ENCODE peak calls at places on chromosomes 11 and 22, in six cellular contexts. One of them, this sample, is unnamed.

GRCh38 chr22:44091021-44091721 is 67.1 kb downstream of the PARVB start:
- DNase-seq in fibroblast of mammary gland: peak
- DNase-seq in AG10803: no peak
- DNase-seq in brain microvascular endothelial cell: peak
- DNase-seq in A549: peak
- DNase-seq in BE2C: peak
- DNase-seq in this sample: no peak

GRCh38 chr11:78101073-78101472 is 21.4 kb upstream of the NDUFC2 start:
- DNase-seq in fibroblast of mammary gland: no peak
- DNase-seq in A549: no peak
- DNase-seq in brain microvascular endothelial cell: no peak
- DNase-seq in BE2C: no peak
- DNase-seq in AG10803: no peak
- DNase-seq in this sample: no peak

GRCh38 chr11:34570584-34570983 is 50.3 kb upstream of the EHF start:
- DNase-seq in fibroblast of mammary gland: peak
- DNase-seq in brain microvascular endothelial cell: no peak
- DNase-seq in A549: no peak
- DNase-seq in BE2C: no peak
- DNase-seq in AG10803: no peak
- DNase-seq in this sample: peak

GRCh38 chr22:49439373-49439772 is 388.3 kb downstream of the BRD1 start:
- DNase-seq in AG10803: no peak
- DNase-seq in A549: no peak
- DNase-seq in fibroblast of mammary gland: no peak
- DNase-seq in brain microvascular endothelial cell: no peak
- DNase-seq in BE2C: no peak
- DNase-seq in this sample: no peak

GRCh38 chr22:41217553-41218157 is 12.5 kb downstream of the L3MBTL2 start:
- DNase-seq in A549: no peak
- DNase-seq in brain microvascular endothelial cell: peak
- DNase-seq in AG10803: peak
- DNase-seq in BE2C: peak
- DNase-seq in fibroblast of mammary gland: peak
- DNase-seq in this sample: no peak

GRCh38 chr11:59573216-59573615 is 42.4 kb downstream of the OSBP start:
- DNase-seq in AG10803: peak
- DNase-seq in BE2C: no peak
- DNase-seq in A549: no peak
- DNase-seq in fibroblast of mammary gland: peak
- DNase-seq in brain microvascular endothelial cell: peak
- DNase-seq in this sample: peak

GRCh38 chr22:27552863-27553262 is 248.7 kb downstream of the MN1 start:
- DNase-seq in brain microvascular endothelial cell: no peak
- DNase-seq in A549: no peak
- DNase-seq in fibroblast of mammary gland: no peak
- DNase-seq in AG10803: no peak
- DNase-seq in BE2C: no peak
- DNase-seq in this sample: no peak

GRCh38 chr11:57402188-57403066 is 12.0 kb upstream of the PRG2 start:
- DNase-seq in fibroblast of mammary gland: no peak
- DNase-seq in brain microvascular endothelial cell: no peak
- DNase-seq in AG10803: no peak
- DNase-seq in A549: peak
- DNase-seq in BE2C: no peak
- DNase-seq in this sample: no peak

GRCh38 chr22:43090130-43090789 is 1.1 kb upstream of the TTLL1 start:
- DNase-seq in fibroblast of mammary gland: peak
- DNase-seq in A549: peak
- DNase-seq in brain microvascular endothelial cell: peak
- DNase-seq in BE2C: peak
- DNase-seq in AG10803: peak
- DNase-seq in this sample: peak

GRCh38 chr11:19326499-19326898 is 85.8 kb upstream of the E2F8 start:
- DNase-seq in A549: peak
- DNase-seq in brain microvascular endothelial cell: no peak
- DNase-seq in BE2C: no peak
- DNase-seq in fibroblast of mammary gland: peak
- DNase-seq in AG10803: peak
- DNase-seq in this sample: no peak

GRCh38 chr11:26987726-26988125 is 6.2 kb upstream of the FIBIN start:
- DNase-seq in A549: no peak
- DNase-seq in fibroblast of mammary gland: no peak
- DNase-seq in brain microvascular endothelial cell: no peak
- DNase-seq in BE2C: no peak
- DNase-seq in AG10803: no peak
- DNase-seq in this sample: no peak
- TF ChIP-seq CTCF in A549: no peak
- TF ChIP-seq CTCF in fibroblast of mammary gland: no peak
- TF ChIP-seq CTCF in brain microvascular endothelial cell: no peak
- TF ChIP-seq CTCF in BE2C: no peak
- TF ChIP-seq CTCF in AG10803: no peak
- TF ChIP-seq CTCF in this sample: no peak

GRCh38 chr11:73757598-73757997 is 3.3 kb downstream of the RAB6A start:
- DNase-seq in fibroblast of mammary gland: peak
- DNase-seq in A549: no peak
- DNase-seq in AG10803: no peak
- DNase-seq in brain microvascular endothelial cell: no peak
- DNase-seq in BE2C: no peak
- DNase-seq in this sample: no peak

GRCh38 chr11:73760680-73761402 is at the start of gene RAB6A:
- DNase-seq in BE2C: peak
- DNase-seq in AG10803: peak
- DNase-seq in A549: peak
- DNase-seq in brain microvascular endothelial cell: peak
- DNase-seq in fibroblast of mammary gland: peak
- DNase-seq in this sample: peak

GRCh38 chr11:73760066-73760679 is 701 bp downstream of the RAB6A start:
- DNase-seq in BE2C: peak
- DNase-seq in A549: peak
- DNase-seq in brain microvascular endothelial cell: no peak
- DNase-seq in fibroblast of mammary gland: peak
- DNase-seq in AG10803: peak
- DNase-seq in this sample: no peak

GRCh38 chr11:73759520-73760065 is 1.3 kb downstream of the RAB6A start:
- DNase-seq in brain microvascular endothelial cell: no peak
- DNase-seq in A549: peak
- DNase-seq in BE2C: no peak
- DNase-seq in fibroblast of mammary gland: peak
- DNase-seq in AG10803: peak
- DNase-seq in this sample: peak

GRCh38 chr11:73758451-73758850 is 2.4 kb downstream of the RAB6A start:
- DNase-seq in BE2C: no peak
- DNase-seq in brain microvascular endothelial cell: no peak
- DNase-seq in A549: no peak
- DNase-seq in fibroblast of mammary gland: no peak
- DNase-seq in AG10803: no peak
- DNase-seq in this sample: no peak
- H3K4me3 ChIP-seq in BE2C: peak
- H3K4me3 ChIP-seq in brain microvascular endothelial cell: peak
- H3K4me3 ChIP-seq in A549: no peak
- H3K4me3 ChIP-seq in fibroblast of mammary gland: no peak
- H3K4me3 ChIP-seq in AG10803: peak
- H3K4me3 ChIP-seq in this sample: peak

GRCh38 chr11:23632293-23632692 is 772.0 kb upstream of the CCDC179 start:
- DNase-seq in A549: no peak
- DNase-seq in AG10803: no peak
- DNase-seq in BE2C: no peak
- DNase-seq in brain microvascular endothelial cell: no peak
- DNase-seq in fibroblast of mammary gland: no peak
- DNase-seq in this sample: no peak
- TF ChIP-seq CTCF in A549: no peak
- TF ChIP-seq CTCF in AG10803: no peak
- TF ChIP-seq CTCF in BE2C: no peak
- TF ChIP-seq CTCF in brain microvascular endothelial cell: no peak
- TF ChIP-seq CTCF in fibroblast of mammary gland: no peak
- TF ChIP-seq CTCF in this sample: no peak

DNA sequence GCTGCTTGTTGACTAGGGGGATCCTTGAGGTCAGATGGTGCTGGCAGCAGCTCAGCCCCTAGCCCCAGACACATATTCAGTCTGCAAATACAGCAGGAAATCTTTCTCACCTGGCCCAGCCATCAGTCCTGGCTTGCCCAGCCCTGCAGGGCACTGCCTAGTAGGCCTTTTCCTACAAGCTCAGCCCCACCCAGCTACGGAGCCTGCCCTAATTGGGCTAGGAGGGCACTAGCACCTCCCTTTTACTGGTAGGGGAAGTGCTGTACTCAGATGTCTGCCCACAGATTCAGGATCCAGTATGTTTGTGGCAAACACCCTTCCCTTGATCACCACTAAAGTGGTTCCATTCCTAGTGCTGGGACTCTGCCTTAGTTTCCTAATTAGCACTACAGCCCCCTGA is 257.1 kb upstream of the CADM1 start:
- DNase-seq in AG10803: no peak
- DNase-seq in BE2C: no peak
- DNase-seq in A549: no peak
- DNase-seq in fibroblast of mammary gland: no peak
- DNase-seq in brain microvascular endothelial cell: no peak
- DNase-seq in this sample: no peak
- H3K4me3 ChIP-seq in AG10803: no peak
- H3K4me3 ChIP-seq in BE2C: no peak
- H3K4me3 ChIP-seq in A549: no peak
- H3K4me3 ChIP-seq in fibroblast of mammary gland: no peak
- H3K4me3 ChIP-seq in brain microvascular endothelial cell: no peak
- H3K4me3 ChIP-seq in this sample: no peak

GRCh38 chr11:100930185-100930778 is 199.3 kb downstream of the PGR start:
- DNase-seq in AG10803: peak
- DNase-seq in A549: peak
- DNase-seq in brain microvascular endothelial cell: peak
- DNase-seq in BE2C: no peak
- DNase-seq in fibroblast of mammary gland: peak
- DNase-seq in this sample: peak
- TF ChIP-seq CTCF in AG10803: peak
- TF ChIP-seq CTCF in A549: peak
- TF ChIP-seq CTCF in brain microvascular endothelial cell: no peak
- TF ChIP-seq CTCF in BE2C: peak
- TF ChIP-seq CTCF in fibroblast of mammary gland: peak
- TF ChIP-seq CTCF in this sample: peak

GRCh38 chr11:122733301-122733686 is 77.8 kb downstream of the UBASH3B start:
- DNase-seq in brain microvascular endothelial cell: peak
- DNase-seq in fibroblast of mammary gland: peak
- DNase-seq in BE2C: no peak
- DNase-seq in AG10803: peak
- DNase-seq in A549: no peak
- DNase-seq in this sample: no peak
- H3K4me3 ChIP-seq in brain microvascular endothelial cell: no peak
- H3K4me3 ChIP-seq in fibroblast of mammary gland: no peak
- H3K4me3 ChIP-seq in BE2C: no peak
- H3K4me3 ChIP-seq in AG10803: no peak
- H3K4me3 ChIP-seq in A549: no peak
- H3K4me3 ChIP-seq in this sample: no peak

GRCh38 chr22:46533434-46533833 is 4.0 kb downstream of the CELSR1 start:
- DNase-seq in AG10803: no peak
- DNase-seq in brain microvascular endothelial cell: no peak
- DNase-seq in BE2C: no peak
- DNase-seq in fibroblast of mammary gland: no peak
- DNase-seq in A549: peak
- DNase-seq in this sample: no peak
- TF ChIP-seq CTCF in AG10803: no peak
- TF ChIP-seq CTCF in brain microvascular endothelial cell: no peak
- TF ChIP-seq CTCF in BE2C: no peak
- TF ChIP-seq CTCF in fibroblast of mammary gland: no peak
- TF ChIP-seq CTCF in A549: peak
- TF ChIP-seq CTCF in this sample: peak

GRCh38 chr11:2890466-2891241 is 5.1 kb upstream of the CDKN1C start:
- DNase-seq in A549: no peak
- DNase-seq in brain microvascular endothelial cell: no peak
- DNase-seq in BE2C: no peak
- DNase-seq in AG10803: no peak
- DNase-seq in fibroblast of mammary gland: peak
- DNase-seq in this sample: no peak
- H3K4me3 ChIP-seq in A549: no peak
- H3K4me3 ChIP-seq in brain microvascular endothelial cell: no peak
- H3K4me3 ChIP-seq in BE2C: no peak
- H3K4me3 ChIP-seq in AG10803: no peak
- H3K4me3 ChIP-seq in fibroblast of mammary gland: no peak
- H3K4me3 ChIP-seq in this sample: no peak

GRCh38 chr11:64165842-64166635 is at the start of gene MACROD1:
- DNase-seq in BE2C: peak
- DNase-seq in brain microvascular endothelial cell: peak
- DNase-seq in A549: peak
- DNase-seq in fibroblast of mammary gland: peak
- DNase-seq in AG10803: peak
- DNase-seq in this sample: no peak
- TF ChIP-seq CTCF in BE2C: no peak
- TF ChIP-seq CTCF in brain microvascular endothelial cell: no peak
- TF ChIP-seq CTCF in A549: no peak
- TF ChIP-seq CTCF in fibroblast of mammary gland: no peak
- TF ChIP-seq CTCF in AG10803: no peak
- TF ChIP-seq CTCF in this sample: no peak

GRCh38 chr11:8809185-8809584 is 101.8 kb upstream of the AKIP1 start:
- DNase-seq in AG10803: peak
- DNase-seq in fibroblast of mammary gland: no peak
- DNase-seq in BE2C: no peak
- DNase-seq in brain microvascular endothelial cell: no peak
- DNase-seq in A549: no peak
- DNase-seq in this sample: no peak
- H3K4me3 ChIP-seq in AG10803: peak
- H3K4me3 ChIP-seq in fibroblast of mammary gland: peak
- H3K4me3 ChIP-seq in BE2C: no peak
- H3K4me3 ChIP-seq in brain microvascular endothelial cell: peak
- H3K4me3 ChIP-seq in A549: no peak
- H3K4me3 ChIP-seq in this sample: peak